ENCODE peak calls at places on chromosomes 6 and 20, in four cellular contexts. One of them, this sample, is unnamed.

GRCh38 chr6:125784365-125784764 is 6.4 kb upstream of the NCOA7 start:
- DNase-seq in left lung: no peak
- DNase-seq in CD4-positive, alpha-beta T cell: no peak
- DNase-seq in fibroblast of mammary gland: peak; percentile 61
- DNase-seq in this sample: no peak

GRCh38 chr6:164258421-164258820 is 843.9 kb downstream of the QKI start:
- DNase-seq in CD4-positive, alpha-beta T cell: no peak
- DNase-seq in fibroblast of mammary gland: no peak
- DNase-seq in left lung: no peak
- DNase-seq in this sample: no peak

GRCh38 chr6:47680056-47680455 is 18.3 kb upstream of the ADGRF4 start:
- DNase-seq in CD4-positive, alpha-beta T cell: no peak
- DNase-seq in fibroblast of mammary gland: no peak
- DNase-seq in left lung: no peak
- DNase-seq in this sample: no peak

GRCh38 chr6:52672422-52673025 is 1.6 kb downstream of the TMEM14A start:
- DNase-seq in CD4-positive, alpha-beta T cell: no peak
- DNase-seq in left lung: no peak
- DNase-seq in fibroblast of mammary gland: peak; percentile 52
- DNase-seq in this sample: no peak

GRCh38 chr6:26355366-26355765 is 9.6 kb upstream of the BTN3A2 start:
- DNase-seq in fibroblast of mammary gland: no peak
- DNase-seq in left lung: no peak
- DNase-seq in CD4-positive, alpha-beta T cell: no peak
- DNase-seq in this sample: no peak

GRCh38 chr6:2857580-2858337 is 16.1 kb upstream of the SERPINB1 start:
- DNase-seq in CD4-positive, alpha-beta T cell: peak; percentile 59
- DNase-seq in fibroblast of mammary gland: peak; percentile 53
- DNase-seq in left lung: no peak
- DNase-seq in this sample: peak; percentile 81

GRCh38 chr6:7820288-7820835 is 90.2 kb downstream of the TXNDC5 start:
- DNase-seq in CD4-positive, alpha-beta T cell: no peak
- DNase-seq in fibroblast of mammary gland: no peak
- DNase-seq in left lung: no peak
- DNase-seq in this sample: no peak

GRCh38 chr6:153947817-153948447 is 91.1 kb upstream of the OPRM1 start:
- DNase-seq in CD4-positive, alpha-beta T cell: no peak
- DNase-seq in left lung: no peak
- DNase-seq in fibroblast of mammary gland: peak; percentile 30
- DNase-seq in this sample: peak; percentile 5

GRCh38 chr20:32484221-32485125 is 100.7 kb downstream of the NOL4L start:
- DNase-seq in CD4-positive, alpha-beta T cell: peak; percentile 54
- DNase-seq in left lung: no peak
- DNase-seq in fibroblast of mammary gland: no peak
- DNase-seq in this sample: peak; percentile 58

GRCh38 chr20:31693987-31694661 is 28.5 kb downstream of the BCL2L1 start:
- DNase-seq in fibroblast of mammary gland: no peak
- DNase-seq in CD4-positive, alpha-beta T cell: no peak
- DNase-seq in left lung: no peak
- DNase-seq in this sample: no peak

GRCh38 chr20:48002517-48002970 is 217.3 kb upstream of the SULF2 start:
- DNase-seq in left lung: no peak
- DNase-seq in CD4-positive, alpha-beta T cell: no peak
- DNase-seq in fibroblast of mammary gland: no peak
- DNase-seq in this sample: peak; percentile 58

GRCh38 chr6:17705428-17705777 is 1.3 kb downstream of the NUP153 start:
- DNase-seq in left lung: peak; percentile 47
- DNase-seq in fibroblast of mammary gland: peak; percentile 78
- DNase-seq in CD4-positive, alpha-beta T cell: no peak
- DNase-seq in this sample: peak; percentile 48

GRCh38 chr6:33414592-33415271 is 3.2 kb downstream of the CUTA start:
- DNase-seq in fibroblast of mammary gland: no peak
- DNase-seq in CD4-positive, alpha-beta T cell: no peak
- DNase-seq in left lung: no peak
- DNase-seq in this sample: no peak
- TF ChIP-seq CTCF in fibroblast of mammary gland: peak; percentile 47
- TF ChIP-seq CTCF in CD4-positive, alpha-beta T cell: no peak
- TF ChIP-seq CTCF in left lung: no peak
- TF ChIP-seq CTCF in this sample: peak; percentile 27

DNA sequence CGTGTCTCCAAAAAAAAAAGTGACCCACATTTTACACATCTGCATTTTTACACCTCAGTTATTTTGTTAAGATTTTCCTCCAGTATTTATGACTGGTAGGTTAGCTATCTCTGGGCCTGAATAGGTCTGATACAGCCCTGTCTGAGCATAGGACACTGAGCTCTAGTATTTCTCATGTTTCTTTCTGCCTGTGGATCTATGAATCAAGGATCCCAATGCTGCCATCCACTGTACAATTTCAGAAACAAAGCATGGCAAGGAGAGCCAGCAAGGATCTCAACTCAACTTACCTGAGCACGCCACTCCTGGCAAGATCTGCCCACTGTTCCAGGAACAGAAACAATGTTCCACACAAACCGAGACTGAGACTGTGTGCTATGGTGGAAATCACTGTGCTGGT is 36.4 kb upstream of the ENPP5 start:
- DNase-seq in CD4-positive, alpha-beta T cell: no peak
- DNase-seq in left lung: no peak
- DNase-seq in fibroblast of mammary gland: no peak
- DNase-seq in this sample: no peak
- TF ChIP-seq CTCF in CD4-positive, alpha-beta T cell: no peak
- TF ChIP-seq CTCF in left lung: no peak
- TF ChIP-seq CTCF in fibroblast of mammary gland: no peak
- TF ChIP-seq CTCF in this sample: no peak

DNA sequence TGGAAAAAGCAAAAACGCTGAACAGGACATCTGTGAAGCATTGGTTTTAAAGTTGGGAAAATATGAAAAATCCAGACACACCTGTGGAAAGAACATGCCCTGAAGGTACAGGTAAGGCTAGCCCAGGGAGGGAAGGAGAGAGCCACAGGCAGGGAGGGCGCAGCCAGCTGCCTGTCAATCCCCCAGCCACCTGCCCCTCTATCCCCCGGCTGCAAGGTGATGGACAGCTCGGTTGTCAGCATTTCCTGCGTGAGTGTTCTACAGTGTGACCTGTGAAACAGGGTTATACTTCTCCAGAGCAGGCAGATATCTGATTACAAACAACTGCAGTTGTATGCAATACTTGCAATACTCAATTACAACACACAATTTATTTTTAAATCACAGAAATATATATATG is 358.1 kb downstream of the SMOC2 start:
- DNase-seq in left lung: no peak
- DNase-seq in fibroblast of mammary gland: no peak
- DNase-seq in CD4-positive, alpha-beta T cell: no peak
- DNase-seq in this sample: no peak
- TF ChIP-seq CTCF in left lung: no peak
- TF ChIP-seq CTCF in fibroblast of mammary gland: no peak
- TF ChIP-seq CTCF in CD4-positive, alpha-beta T cell: no peak
- TF ChIP-seq CTCF in this sample: no peak

GRCh38 chr6:1479095-1479494 is 89.7 kb downstream of the FOXF2 start:
- DNase-seq in CD4-positive, alpha-beta T cell: no peak
- DNase-seq in left lung: no peak
- DNase-seq in fibroblast of mammary gland: peak; percentile 99
- DNase-seq in this sample: no peak
- TF ChIP-seq CTCF in CD4-positive, alpha-beta T cell: no peak
- TF ChIP-seq CTCF in left lung: no peak
- TF ChIP-seq CTCF in fibroblast of mammary gland: peak; percentile 58
- TF ChIP-seq CTCF in this sample: no peak

GRCh38 chr6:43144879-43145278 is 26.2 kb upstream of the SRF start:
- DNase-seq in left lung: no peak
- DNase-seq in fibroblast of mammary gland: peak; percentile 22
- DNase-seq in CD4-positive, alpha-beta T cell: no peak
- DNase-seq in this sample: no peak

GRCh38 chr6:43142101-43142500 is 29.0 kb upstream of the SRF start:
- DNase-seq in CD4-positive, alpha-beta T cell: no peak
- DNase-seq in left lung: no peak
- DNase-seq in fibroblast of mammary gland: no peak
- DNase-seq in this sample: no peak

GRCh38 chr6:43146228-43146627 is 24.8 kb upstream of the SRF start:
- DNase-seq in fibroblast of mammary gland: no peak
- DNase-seq in CD4-positive, alpha-beta T cell: no peak
- DNase-seq in left lung: no peak
- DNase-seq in this sample: no peak

GRCh38 chr6:43141644-43142043 is 29.4 kb upstream of the SRF start:
- DNase-seq in fibroblast of mammary gland: no peak
- DNase-seq in CD4-positive, alpha-beta T cell: no peak
- DNase-seq in left lung: no peak
- DNase-seq in this sample: no peak

DNA sequence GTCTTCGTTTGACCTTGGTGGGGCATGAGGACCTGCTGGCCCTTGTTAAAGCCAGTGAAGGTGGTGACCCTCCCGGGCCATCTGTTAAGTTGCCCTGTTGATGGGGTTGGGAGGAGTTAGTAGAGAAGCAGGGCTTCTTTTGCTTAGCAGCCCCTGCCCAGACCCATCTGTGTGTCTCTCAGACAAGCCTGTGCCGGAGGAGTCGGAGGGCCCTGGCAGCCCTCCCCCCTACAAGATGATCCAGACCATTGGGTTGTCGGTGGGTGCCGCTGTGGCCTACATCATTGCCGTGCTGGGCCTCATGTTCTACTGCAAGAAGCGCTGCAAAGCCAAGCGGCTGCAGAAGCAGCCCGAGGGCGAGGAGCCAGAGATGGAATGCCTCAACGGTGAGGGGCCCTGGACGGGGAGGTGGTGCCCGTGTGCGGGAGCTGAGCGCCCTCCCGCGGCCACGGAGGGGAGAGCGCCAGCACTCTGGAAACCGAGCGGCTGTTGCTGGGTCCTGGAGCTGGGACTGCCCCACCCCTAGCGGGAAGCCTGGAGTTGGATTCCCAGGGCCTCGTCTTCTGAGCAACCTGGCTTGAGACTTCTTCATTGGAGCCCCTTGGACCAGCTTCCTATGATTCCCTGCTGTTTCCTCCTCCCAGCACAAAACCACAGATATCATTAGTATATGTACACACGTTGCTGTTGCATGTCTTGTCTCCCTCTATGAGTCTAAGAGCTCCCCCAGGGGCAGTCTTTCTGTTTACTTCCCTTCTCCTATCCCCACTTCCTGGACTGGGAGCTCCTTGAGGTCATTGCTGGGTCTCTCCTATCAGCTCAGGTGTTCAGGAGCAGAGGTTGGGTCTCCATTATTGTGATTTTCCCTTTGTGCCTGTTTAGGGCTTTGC is 27.6 kb upstream of the SRF start:
- DNase-seq in fibroblast of mammary gland: peak; percentile 85
- DNase-seq in CD4-positive, alpha-beta T cell: peak; percentile 73
- DNase-seq in left lung: peak; percentile 80
- DNase-seq in this sample: peak; percentile 89
- TF ChIP-seq CTCF in fibroblast of mammary gland: peak; percentile 87
- TF ChIP-seq CTCF in CD4-positive, alpha-beta T cell: peak; percentile 88
- TF ChIP-seq CTCF in left lung: peak; percentile 86
- TF ChIP-seq CTCF in this sample: peak; percentile 98

GRCh38 chr20:36399147-36399968 is 93.2 kb downstream of the DLGAP4 start:
- DNase-seq in CD4-positive, alpha-beta T cell: no peak
- DNase-seq in left lung: no peak
- DNase-seq in fibroblast of mammary gland: peak; percentile 28
- DNase-seq in this sample: peak; percentile 66
- TF ChIP-seq CTCF in CD4-positive, alpha-beta T cell: no peak
- TF ChIP-seq CTCF in left lung: no peak
- TF ChIP-seq CTCF in fibroblast of mammary gland: peak; percentile 40
- TF ChIP-seq CTCF in this sample: peak; percentile 47

DNA sequence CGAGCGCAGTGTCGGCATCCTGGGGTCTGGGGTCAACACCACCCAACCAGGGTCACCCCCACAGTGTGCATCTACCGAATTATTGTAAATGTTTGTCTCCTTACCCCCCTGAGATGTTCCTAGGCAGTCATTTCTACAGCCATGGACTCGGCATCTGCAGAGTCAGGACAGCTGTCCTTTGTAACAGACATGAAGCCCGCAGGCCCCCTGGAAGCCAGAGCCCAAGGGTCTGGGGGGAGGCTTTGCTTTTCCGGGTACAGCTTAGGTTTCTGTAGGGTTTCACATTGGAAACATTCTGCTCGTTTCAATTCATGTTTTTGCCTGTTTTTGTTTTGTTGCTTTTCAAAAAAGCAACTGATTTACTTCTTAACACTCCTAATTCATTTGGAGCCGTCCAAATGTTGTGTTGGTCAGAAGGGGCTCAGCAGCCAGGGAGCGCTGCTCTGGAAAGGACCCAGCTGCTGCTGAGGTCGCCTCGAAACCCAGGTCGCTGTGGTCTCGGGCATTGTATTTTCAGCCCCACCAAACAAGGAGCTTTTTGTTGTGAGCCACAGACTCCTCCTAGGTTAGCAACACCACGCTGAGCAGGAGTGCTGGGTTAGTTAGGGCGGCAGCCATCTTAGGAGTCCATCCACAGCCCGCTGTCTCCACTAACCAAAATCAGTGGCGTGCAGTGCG is 160.4 kb downstream of the TMEM242 start:
- DNase-seq in CD4-positive, alpha-beta T cell: no peak
- DNase-seq in fibroblast of mammary gland: no peak
- DNase-seq in left lung: no peak
- DNase-seq in this sample: no peak
- TF ChIP-seq CTCF in CD4-positive, alpha-beta T cell: no peak
- TF ChIP-seq CTCF in fibroblast of mammary gland: no peak
- TF ChIP-seq CTCF in left lung: no peak
- TF ChIP-seq CTCF in this sample: no peak

This sample was measured in GM20000.